ENCODE peak calls at places on chromosomes 6 and 20, in nine cellular contexts. X is breast epithelium, J is heart right ventricle, H is pancreas, W is HAP-1, I is SJCRH30, R is ascending aorta, T is lower lobe of right lung, S is heart left ventricle. N is an unnamed sample.
A peak's percentile ranks its signal among the peaks of the same experiment; 100 is the strongest.

GRCh38 chr20:5821627-5822215 is 71.5 kb downstream of the SHLD1 start:
- DNase-seq in R (no peak), H (peak; percentile 52), T (no peak), X (no peak), J (no peak), W (no peak), I (no peak), S (no peak), N (no peak)

GRCh38 chr6:1971612-1972011 is 273.8 kb downstream of the GMDS start:
- DNase-seq in W (no peak), T (no peak), J (no peak), S (no peak), H (no peak), I (no peak), R (no peak), X (no peak), N (no peak)

GRCh38 chr6:39664173-39664572 is 61.0 kb downstream of the KIF6 start:
- DNase-seq in S (no peak), R (no peak), X (no peak), T (no peak), I (no peak), W (no peak), J (no peak), H (no peak), N (no peak)

GRCh38 chr6:37862415-37862814 is 42.9 kb downstream of the ZFAND3 start:
- DNase-seq in I (no peak), J (no peak), X (no peak), T (no peak), W (no peak), R (no peak), H (no peak), S (no peak), N (no peak)

GRCh38 chr6:66307490-66307889 is 600.5 kb upstream of the EYS start:
- DNase-seq in X (no peak), T (no peak), R (no peak), I (no peak), H (no peak), W (no peak), S (no peak), J (no peak), N (no peak)

GRCh38 chr6:34837500-34837899 is 45.6 kb downstream of the BLTP3A start:
- DNase-seq in I (no peak), J (no peak), X (no peak), T (no peak), S (no peak), W (no peak), R (no peak), H (no peak), N (no peak)

GRCh38 chr6:129609635-129610034 is 100.3 kb downstream of the ARHGAP18 start:
- DNase-seq in S (no peak), X (no peak), R (no peak), I (peak; percentile 18), H (no peak), J (no peak), W (no peak), T (no peak), N (no peak)

GRCh38 chr6:44653761-44654218 is 266.3 kb downstream of the CDC5L start:
- DNase-seq in S (no peak), W (no peak), I (peak; percentile 95), H (no peak), T (no peak), R (no peak), J (no peak), X (no peak), N (no peak)

GRCh38 chr6:38671885-38672467 is 31.0 kb downstream of the GLO1 start:
- DNase-seq in H (no peak), R (no peak), X (no peak), T (no peak), I (peak; percentile 75), J (peak; percentile 14), S (no peak), W (peak; percentile 56), N (no peak)

GRCh38 chr6:166997348-166997747 is 1.8 kb upstream of the CEP43 start:
- DNase-seq in I (no peak), S (no peak), R (no peak), H (no peak), T (no peak), X (no peak), J (no peak), W (no peak), N (no peak)

GRCh38 chr6:92708945-92709344 is 710.4 kb downstream of the EPHA7 start:
- DNase-seq in S (no peak), I (no peak), H (no peak), X (no peak), T (no peak), R (no peak), J (no peak), W (no peak), N (no peak)

GRCh38 chr6:142903806-142904205 is 41.2 kb downstream of the HIVEP2 start:
- DNase-seq in X (no peak), H (no peak), W (no peak), J (no peak), S (no peak), I (no peak), T (no peak), R (no peak), N (no peak)

GRCh38 chr6:144151010-144151727 is 852 bp downstream of the STX11 start:
- DNase-seq in S (no peak), H (peak; percentile 29), R (no peak), X (no peak), W (no peak), I (peak; percentile 55), T (peak; percentile 50), J (no peak), N (no peak)

GRCh38 chr20:44463466-44463865 is 12.2 kb upstream of the TTPAL start:
- DNase-seq in T (no peak), I (no peak), H (no peak), R (no peak), X (no peak), J (no peak), W (no peak), S (no peak), N (no peak)

GRCh38 chr20:55937283-55937682 is 68.0 kb downstream of the CBLN4 start:
- DNase-seq in I (no peak), W (no peak), X (no peak), J (no peak), S (no peak), R (no peak), H (no peak), T (no peak), N (no peak)

DNA sequence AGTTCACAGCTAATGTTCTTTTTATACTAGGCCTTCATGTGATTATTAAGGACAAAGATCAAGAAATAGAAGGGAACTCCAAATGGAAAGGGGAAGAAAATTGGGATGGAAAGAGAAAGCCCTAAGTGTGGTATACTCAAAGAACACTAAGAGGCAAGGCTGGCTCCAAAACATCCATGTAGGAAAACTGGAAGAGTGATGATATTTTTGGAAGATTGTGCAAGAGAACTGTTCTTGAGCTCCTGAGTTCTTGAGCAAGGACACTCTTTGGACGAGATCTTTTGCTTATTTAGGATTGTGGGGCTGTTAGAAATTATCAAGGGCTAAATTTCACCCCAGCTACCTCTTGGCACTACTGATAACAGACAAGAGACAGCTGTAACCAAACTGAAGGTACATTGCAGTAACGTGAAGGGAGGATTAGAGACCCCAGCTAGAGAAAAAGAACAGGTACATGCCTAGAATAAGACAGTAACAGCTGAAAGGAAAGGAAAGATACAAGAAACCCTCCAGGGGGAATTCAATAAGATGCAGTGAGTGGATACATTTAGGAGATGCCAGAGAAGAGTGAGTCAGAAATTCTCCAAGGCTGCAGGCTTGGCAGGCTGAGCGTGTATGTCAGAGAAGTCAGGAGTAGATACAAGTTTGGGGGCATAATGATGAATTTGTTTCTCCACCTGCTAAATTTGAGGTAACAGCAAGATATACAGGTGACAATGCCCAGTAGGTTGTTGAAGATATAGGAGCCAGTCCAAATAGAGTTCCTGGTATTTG is 69.7 kb downstream of the CBLN4 start:
- DNase-seq in H (no peak), I (no peak), X (no peak), T (no peak), J (no peak), S (no peak), R (no peak), W (no peak), N (no peak)
- H3K9me3 ChIP-seq in H (no peaks in the 10 kb centered on the region), I (peaks cover 3% of the 10 kb centered on the region), X (no peaks in the 10 kb centered on the region), T (no peaks in the 10 kb centered on the region), J (no peaks in the 10 kb centered on the region), S (no peaks in the 10 kb centered on the region), R (no peaks in the 10 kb centered on the region), W (no peaks in the 10 kb centered on the region), N (no peaks in the 10 kb centered on the region)

GRCh38 chr6:119917186-119917585 is 567.6 kb upstream of the MAN1A1 start:
- DNase-seq in H (no peak), T (no peak), J (no peak), I (no peak), R (no peak), W (no peak), S (no peak), X (no peak), N (no peak)

GRCh38 chr6:119921491-119922010 is 572.0 kb upstream of the MAN1A1 start:
- DNase-seq in X (no peak), S (no peak), I (no peak), T (no peak), R (no peak), J (no peak), H (no peak), W (no peak), N (no peak)

GRCh38 chr6:119922814-119923213 is 573.3 kb upstream of the MAN1A1 start:
- DNase-seq in I (no peak), S (no peak), T (no peak), R (no peak), J (no peak), W (no peak), H (no peak), X (no peak), N (no peak)
- H3K9me3 ChIP-seq in I (peaks cover 2% of the 10 kb centered on the region), S (peaks cover 52% of the 10 kb centered on the region), T (peaks cover 32% of the 10 kb centered on the region), R (peaks cover 34% of the 10 kb centered on the region), J (peaks cover 20% of the 10 kb centered on the region), W (no peaks in the 10 kb centered on the region), H (no peaks in the 10 kb centered on the region), X (peaks cover 66% of the 10 kb centered on the region), N (peaks cover 28% of the 10 kb centered on the region)

DNA sequence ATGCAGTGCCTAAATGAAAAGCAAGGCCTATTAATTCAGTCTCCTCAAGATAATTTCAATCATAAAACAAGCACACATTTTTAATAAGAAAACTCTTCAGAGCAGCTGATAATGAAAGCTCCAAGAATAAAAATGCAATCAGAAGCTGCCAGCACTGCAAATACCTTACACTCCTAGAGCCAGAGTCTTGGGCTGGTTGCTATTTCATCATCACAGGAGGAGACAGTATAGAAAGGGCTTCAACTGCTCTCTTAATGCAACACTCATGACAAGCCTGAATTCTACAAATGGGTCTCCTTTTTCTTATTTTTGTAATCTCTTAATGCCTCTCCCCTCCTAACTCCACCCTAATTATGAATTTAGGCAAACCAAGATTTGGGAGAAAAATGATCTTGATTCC is 11.2 kb upstream of the MC3R start:
- DNase-seq in H (no peak), W (no peak), T (no peak), I (no peak), S (no peak), X (no peak), R (no peak), J (no peak), N (no peak)
- H3K9me3 ChIP-seq in H (no peaks in the 10 kb centered on the region), W (no peaks in the 10 kb centered on the region), T (peaks cover 9% of the 10 kb centered on the region), I (peaks cover 7% of the 10 kb centered on the region), S (peaks cover 24% of the 10 kb centered on the region), X (peaks cover 13% of the 10 kb centered on the region), R (no peaks in the 10 kb centered on the region), J (no peaks in the 10 kb centered on the region), N (peaks cover 3% of the 10 kb centered on the region)

GRCh38 chr6:148808786-148809304 is 62.0 kb downstream of the UST start:
- DNase-seq in T (no peak), J (no peak), I (no peak), R (no peak), H (no peak), S (no peak), X (no peak), W (no peak), N (no peak)
- H3K9me3 ChIP-seq in T (no peaks in the 10 kb centered on the region), J (no peaks in the 10 kb centered on the region), I (no peaks in the 10 kb centered on the region), R (no peaks in the 10 kb centered on the region), H (no peaks in the 10 kb centered on the region), S (no peaks in the 10 kb centered on the region), X (no peaks in the 10 kb centered on the region), W (no peaks in the 10 kb centered on the region), N (no peaks in the 10 kb centered on the region)

GRCh38 chr20:39830903-39831302 is 858.1 kb downstream of the MAFB start:
- DNase-seq in R (no peak), W (no peak), S (no peak), H (no peak), I (no peak), J (no peak), T (no peak), X (no peak), N (no peak)
- H3K9me3 ChIP-seq in R (no peaks in the 10 kb centered on the region), W (no peaks in the 10 kb centered on the region), S (no peaks in the 10 kb centered on the region), H (no peaks in the 10 kb centered on the region), I (no peaks in the 10 kb centered on the region), J (no peaks in the 10 kb centered on the region), T (no peaks in the 10 kb centered on the region), X (no peaks in the 10 kb centered on the region), N (no peaks in the 10 kb centered on the region)

N was measured in thoracic aorta.